ENCODE peak calls at places on chromosomes 11 and 22, in eight cellular contexts. One of them, this sample, is unnamed.

GRCh38 chr22:49664371-49664881 is 163.2 kb downstream of the BRD1 start:
- DNase-seq in psoas muscle: no peak
- DNase-seq in fibroblast of lung: no peak
- DNase-seq in HCT116: no peak
- DNase-seq in stomach: no peak
- DNase-seq in transverse colon: no peak
- DNase-seq in sigmoid colon: peak; percentile 51
- DNase-seq in GM23338: no peak
- DNase-seq in this sample: no peak

GRCh38 chr11:73314121-73314948 is 6.3 kb downstream of the ARHGEF17 start:
- DNase-seq in psoas muscle: no peak
- DNase-seq in fibroblast of lung: peak; percentile 80
- DNase-seq in HCT116: no peak
- DNase-seq in stomach: no peak
- DNase-seq in transverse colon: peak; percentile 12
- DNase-seq in sigmoid colon: peak; percentile 67
- DNase-seq in GM23338: peak; percentile 50
- DNase-seq in this sample: no peak

GRCh38 chr11:72807021-72807693 is 7.1 kb upstream of the ATG16L2 start:
- DNase-seq in psoas muscle: no peak
- DNase-seq in fibroblast of lung: peak; percentile 53
- DNase-seq in HCT116: no peak
- DNase-seq in stomach: no peak
- DNase-seq in transverse colon: no peak
- DNase-seq in sigmoid colon: no peak
- DNase-seq in GM23338: no peak
- DNase-seq in this sample: no peak

GRCh38 chr22:49142281-49142680 is 685.4 kb downstream of the BRD1 start:
- DNase-seq in psoas muscle: no peak
- DNase-seq in fibroblast of lung: no peak
- DNase-seq in HCT116: no peak
- DNase-seq in stomach: no peak
- DNase-seq in transverse colon: no peak
- DNase-seq in sigmoid colon: no peak
- DNase-seq in GM23338: no peak
- DNase-seq in this sample: no peak

GRCh38 chr11:3994030-3994640 is 100.5 kb upstream of the RRM1 start:
- DNase-seq in psoas muscle: no peak
- DNase-seq in fibroblast of lung: peak; percentile 12
- DNase-seq in HCT116: no peak
- DNase-seq in stomach: no peak
- DNase-seq in transverse colon: no peak
- DNase-seq in sigmoid colon: no peak
- DNase-seq in GM23338: no peak
- DNase-seq in this sample: no peak

GRCh38 chr22:42202669-42203068 is 67.8 kb downstream of the TCF20 start:
- DNase-seq in psoas muscle: no peak
- DNase-seq in fibroblast of lung: peak; percentile 71
- DNase-seq in HCT116: no peak
- DNase-seq in stomach: no peak
- DNase-seq in transverse colon: no peak
- DNase-seq in sigmoid colon: no peak
- DNase-seq in GM23338: no peak
- DNase-seq in this sample: no peak

GRCh38 chr22:29625090-29625825 is 21.8 kb downstream of the NF2 start:
- DNase-seq in psoas muscle: peak; percentile 30
- DNase-seq in fibroblast of lung: peak; percentile 85
- DNase-seq in HCT116: no peak
- DNase-seq in stomach: peak; percentile 60
- DNase-seq in transverse colon: peak; percentile 34
- DNase-seq in sigmoid colon: peak; percentile 75
- DNase-seq in GM23338: peak; percentile 61
- DNase-seq in this sample: peak; percentile 43

GRCh38 chr22:23284504-23285033 is 104.3 kb downstream of the BCR start:
- DNase-seq in psoas muscle: no peak
- DNase-seq in fibroblast of lung: no peak
- DNase-seq in HCT116: no peak
- DNase-seq in stomach: no peak
- DNase-seq in transverse colon: no peak
- DNase-seq in sigmoid colon: no peak
- DNase-seq in GM23338: no peak
- DNase-seq in this sample: no peak

GRCh38 chr22:41801886-41802285 is 1.4 kb downstream of the CCDC134 start:
- DNase-seq in psoas muscle: no peak
- DNase-seq in fibroblast of lung: no peak
- DNase-seq in HCT116: no peak
- DNase-seq in stomach: no peak
- DNase-seq in transverse colon: no peak
- DNase-seq in sigmoid colon: no peak
- DNase-seq in GM23338: no peak
- DNase-seq in this sample: no peak

GRCh38 chr11:125313271-125314222 is 149.0 kb downstream of the PKNOX2 start:
- DNase-seq in psoas muscle: no peak
- DNase-seq in fibroblast of lung: peak; percentile 50
- DNase-seq in HCT116: no peak
- DNase-seq in stomach: no peak
- DNase-seq in transverse colon: no peak
- DNase-seq in sigmoid colon: no peak
- DNase-seq in GM23338: no peak
- DNase-seq in this sample: no peak

GRCh38 chr11:109968781-109969180 is 124.4 kb upstream of the ZC3H12C start:
- DNase-seq in psoas muscle: no peak
- DNase-seq in fibroblast of lung: no peak
- DNase-seq in HCT116: no peak
- DNase-seq in stomach: no peak
- DNase-seq in transverse colon: no peak
- DNase-seq in sigmoid colon: no peak
- DNase-seq in GM23338: no peak
- DNase-seq in this sample: no peak

DNA sequence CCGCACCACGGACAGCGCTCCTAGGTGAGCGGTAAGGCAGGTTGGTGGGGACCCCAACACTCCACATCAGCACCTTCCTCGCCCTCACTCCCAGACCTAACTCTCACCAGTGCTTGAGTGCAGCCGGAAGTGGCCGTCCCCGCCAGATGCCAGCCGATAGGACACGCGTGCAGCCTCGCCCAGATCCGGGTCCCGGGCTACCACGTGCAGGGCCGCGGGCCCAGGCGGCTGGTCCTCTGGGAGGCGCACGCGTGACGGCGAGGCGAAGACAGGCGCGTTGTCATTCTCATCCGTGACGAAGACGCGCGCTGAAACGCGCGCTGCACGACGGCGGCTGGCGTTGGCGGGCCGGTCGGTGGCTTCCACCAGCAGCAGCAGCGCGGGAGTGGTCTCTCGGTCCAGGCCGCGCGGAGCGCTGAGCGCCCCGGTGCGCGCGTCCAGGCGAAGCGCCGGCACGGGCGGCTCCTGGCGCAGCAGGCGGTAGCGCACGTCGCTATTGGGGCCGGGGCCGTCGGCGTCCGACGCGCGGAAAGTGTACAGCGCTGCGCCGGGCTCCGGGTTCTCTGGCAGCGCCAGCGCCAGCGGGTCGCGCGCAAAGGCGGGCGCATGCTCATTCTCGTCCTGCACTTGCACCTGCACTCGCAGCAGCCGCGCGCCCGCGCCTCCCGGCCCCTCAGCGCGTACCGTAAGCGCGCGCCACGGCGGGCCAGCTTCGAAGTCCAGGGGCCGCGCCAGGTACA is 10.8 kb upstream of the TPP1 start:
- DNase-seq in psoas muscle: no peak
- DNase-seq in fibroblast of lung: no peak
- DNase-seq in HCT116: no peak
- DNase-seq in stomach: peak; percentile 62
- DNase-seq in transverse colon: peak; percentile 26
- DNase-seq in sigmoid colon: no peak
- DNase-seq in GM23338: peak; percentile 87
- DNase-seq in this sample: no peak
- H3K4me3 ChIP-seq in psoas muscle: no peak overlapping the region
- H3K4me3 ChIP-seq in fibroblast of lung: no peak overlapping the region
- H3K4me3 ChIP-seq in HCT116: no peak overlapping the region
- H3K4me3 ChIP-seq in stomach: peak overlapping the region; percentile 32
- H3K4me3 ChIP-seq in transverse colon: peak overlapping the region; percentile 36
- H3K4me3 ChIP-seq in sigmoid colon: no peak overlapping the region
- H3K4me3 ChIP-seq in GM23338: peak overlapping the region; percentile 69
- H3K4me3 ChIP-seq in this sample: no peak overlapping the region

DNA sequence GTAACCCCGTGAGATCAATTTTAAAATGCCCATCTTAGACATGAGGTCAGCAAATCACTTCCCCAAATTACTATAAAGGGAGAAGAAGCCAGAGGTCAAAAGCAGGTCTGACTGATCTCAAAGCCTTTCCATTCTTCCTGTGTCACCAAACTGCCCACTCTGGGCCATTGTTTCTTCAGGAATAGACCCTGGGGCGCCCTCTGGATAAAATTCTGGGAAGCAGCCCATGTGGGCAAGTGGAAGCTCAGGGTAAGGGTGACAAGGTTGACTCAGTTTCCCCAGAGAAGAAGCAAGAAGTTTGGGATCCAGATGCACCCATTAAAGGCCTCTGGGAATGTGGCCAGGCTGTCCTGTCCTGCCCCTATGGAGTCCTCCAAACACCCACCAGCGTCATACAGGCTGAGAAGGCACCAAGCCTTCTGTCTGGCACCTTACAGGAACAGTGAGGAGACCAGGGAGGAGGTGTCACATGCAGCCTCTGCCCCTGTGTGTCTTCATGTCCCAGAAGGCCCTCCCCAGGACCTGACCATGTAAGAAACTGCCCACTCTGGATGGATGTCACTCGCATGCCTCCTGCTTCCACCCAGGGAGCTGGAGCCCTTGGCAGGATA is 50.1 kb downstream of the CHST1 start:
- DNase-seq in psoas muscle: no peak
- DNase-seq in fibroblast of lung: no peak
- DNase-seq in HCT116: no peak
- DNase-seq in stomach: no peak
- DNase-seq in transverse colon: no peak
- DNase-seq in sigmoid colon: no peak
- DNase-seq in GM23338: peak; percentile 33
- DNase-seq in this sample: no peak
- TF ChIP-seq CTCF in psoas muscle: no peak
- TF ChIP-seq CTCF in fibroblast of lung: no peak
- TF ChIP-seq CTCF in HCT116: no peak
- TF ChIP-seq CTCF in stomach: no peak
- TF ChIP-seq CTCF in transverse colon: no peak
- TF ChIP-seq CTCF in sigmoid colon: no peak
- TF ChIP-seq CTCF in GM23338: peak; percentile 57
- TF ChIP-seq CTCF in this sample: peak; percentile 14

GRCh38 chr22:33680632-33681031 is 239.6 kb downstream of the LARGE1 start:
- DNase-seq in psoas muscle: no peak
- DNase-seq in fibroblast of lung: no peak
- DNase-seq in HCT116: no peak
- DNase-seq in stomach: no peak
- DNase-seq in transverse colon: no peak
- DNase-seq in sigmoid colon: no peak
- DNase-seq in GM23338: no peak
- DNase-seq in this sample: no peak

GRCh38 chr22:33678523-33678922 is 241.8 kb downstream of the LARGE1 start:
- DNase-seq in psoas muscle: no peak
- DNase-seq in fibroblast of lung: no peak
- DNase-seq in HCT116: no peak
- DNase-seq in stomach: no peak
- DNase-seq in transverse colon: no peak
- DNase-seq in sigmoid colon: no peak
- DNase-seq in GM23338: no peak
- DNase-seq in this sample: no peak

GRCh38 chr22:33684059-33684458 is 236.2 kb downstream of the LARGE1 start:
- DNase-seq in psoas muscle: no peak
- DNase-seq in fibroblast of lung: no peak
- DNase-seq in HCT116: no peak
- DNase-seq in stomach: no peak
- DNase-seq in transverse colon: no peak
- DNase-seq in sigmoid colon: no peak
- DNase-seq in GM23338: no peak
- DNase-seq in this sample: no peak

GRCh38 chr22:33687464-33687863 is 232.8 kb downstream of the LARGE1 start:
- DNase-seq in psoas muscle: no peak
- DNase-seq in fibroblast of lung: no peak
- DNase-seq in HCT116: no peak
- DNase-seq in stomach: no peak
- DNase-seq in transverse colon: no peak
- DNase-seq in sigmoid colon: no peak
- DNase-seq in GM23338: no peak
- DNase-seq in this sample: no peak

DNA sequence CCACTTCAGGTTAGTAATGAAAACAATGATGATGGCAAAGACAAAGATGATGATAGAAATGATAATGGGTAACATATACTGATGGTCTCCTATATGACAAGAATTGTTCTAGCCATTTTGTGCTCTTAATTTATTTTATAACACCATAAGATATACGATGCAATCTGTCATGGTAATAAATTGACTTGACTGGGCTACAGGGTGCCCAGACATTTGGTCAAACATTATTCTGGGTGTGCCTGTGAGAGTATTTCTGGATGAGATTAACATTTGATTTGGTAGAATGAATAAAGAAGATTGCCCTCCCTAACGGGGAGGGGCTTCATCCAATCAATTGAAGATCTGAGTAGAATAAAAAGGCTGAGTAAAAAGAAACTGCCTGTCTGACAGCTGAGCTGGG is 237.3 kb downstream of the LARGE1 start:
- DNase-seq in psoas muscle: no peak
- DNase-seq in fibroblast of lung: no peak
- DNase-seq in HCT116: no peak
- DNase-seq in stomach: no peak
- DNase-seq in transverse colon: no peak
- DNase-seq in sigmoid colon: no peak
- DNase-seq in GM23338: no peak
- DNase-seq in this sample: no peak
- H3K4me1 ChIP-seq in psoas muscle: peaks cover 10% of the 10 kb centered on the region
- H3K4me1 ChIP-seq in fibroblast of lung: no peaks in the 10 kb centered on the region
- H3K4me1 ChIP-seq in HCT116: no peaks in the 10 kb centered on the region
- H3K4me1 ChIP-seq in stomach: no peaks in the 10 kb centered on the region
- H3K4me1 ChIP-seq in transverse colon: no peaks in the 10 kb centered on the region
- H3K4me1 ChIP-seq in sigmoid colon: no peaks in the 10 kb centered on the region
- H3K4me1 ChIP-seq in GM23338: peaks cover 15% of the 10 kb centered on the region
- H3K4me1 ChIP-seq in this sample: no peaks in the 10 kb centered on the region

DNA sequence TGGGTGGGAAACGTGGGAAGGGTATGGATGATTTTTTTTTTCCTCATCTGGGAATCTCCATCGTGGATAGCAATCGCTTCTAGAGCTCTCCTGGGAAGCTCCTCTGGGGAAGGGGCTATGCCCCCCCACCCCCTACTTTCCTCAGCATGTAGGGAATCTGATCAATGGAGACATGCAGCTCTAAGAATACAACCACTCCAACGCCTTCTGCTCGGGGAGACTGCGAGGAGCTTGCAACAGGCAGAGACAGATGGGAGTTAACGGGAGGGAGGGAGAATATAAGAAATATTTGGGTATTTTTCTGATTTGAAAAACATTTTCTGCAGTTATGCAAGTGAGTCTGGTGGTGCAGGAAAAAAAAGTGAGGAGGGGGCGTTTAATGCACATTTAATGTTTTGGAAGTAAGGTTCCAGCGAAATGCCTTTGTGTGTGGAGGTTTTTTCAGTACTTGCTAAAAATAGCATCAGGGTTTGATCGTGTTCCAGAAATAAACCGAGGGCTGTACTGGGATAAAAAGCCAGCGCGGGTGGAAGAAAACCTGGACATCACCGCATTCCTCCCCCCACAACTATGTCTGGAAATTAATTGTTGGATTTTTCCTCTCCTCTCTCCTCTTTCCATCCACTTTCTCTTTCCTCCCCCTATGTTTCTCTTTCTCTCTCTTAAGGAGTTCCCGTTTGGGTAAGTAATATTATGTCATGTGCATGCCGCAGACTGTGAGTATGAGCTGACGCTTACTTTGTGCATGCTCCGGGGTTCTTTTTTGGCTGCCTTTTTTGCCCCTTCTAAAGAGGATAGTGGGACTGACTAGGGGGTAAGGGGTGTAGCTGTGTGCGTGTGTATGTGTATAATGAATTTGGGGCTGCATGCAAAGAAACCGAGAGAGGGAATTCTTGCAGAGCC is 104.4 kb upstream of the HSD17B12 start:
- DNase-seq in psoas muscle: no peak
- DNase-seq in fibroblast of lung: peak; percentile 47
- DNase-seq in HCT116: no peak
- DNase-seq in stomach: no peak
- DNase-seq in transverse colon: no peak
- DNase-seq in sigmoid colon: no peak
- DNase-seq in GM23338: no peak
- DNase-seq in this sample: no peak
- H3K4me3 ChIP-seq in psoas muscle: peak overlapping the region; percentile 54
- H3K4me3 ChIP-seq in fibroblast of lung: peak overlapping the region; percentile 16
- H3K4me3 ChIP-seq in HCT116: no peak overlapping the region
- H3K4me3 ChIP-seq in stomach: peak overlapping the region; percentile 21
- H3K4me3 ChIP-seq in transverse colon: peak overlapping the region; percentile 40
- H3K4me3 ChIP-seq in sigmoid colon: peak overlapping the region; percentile 35
- H3K4me3 ChIP-seq in GM23338: peak overlapping the region; percentile 72
- H3K4me3 ChIP-seq in this sample: peak overlapping the region; percentile 74

This sample was measured in BE2C.